ENCODE peak calls at places on chromosomes 2 and 18, in eight cellular contexts. L is breast epithelium; P is stimulated activated naive B cell treated with anti-CD40 and anti-IgM and Interleukin-4, amounts not matched to agents 10 μg/mL and 1 μg/mL and 100 μg/mL, for 72 hours; W is A172; O is activated CD4-positive, alpha-beta T cell treated with anti-CD3 and anti-CD28 coated beads, Interleukin-2, amount 50 U/mL, for 1 hour; F is Right ventricle myocardium superior; Q is NCI-H82; R is NCI-H2081. S is an unnamed sample.

GRCh38 chr2:25586726-25587144 is 86.6 kb downstream of the DTNB start:
- DNase-seq in L (no peak), P (no peak), W (no peak), O (no peak), F (no peak), Q (no peak), R (no peak), S (no peak)

GRCh38 chr2:238097988-238098853 is 1.9 kb upstream of the ESPNL start:
- DNase-seq in L (no peak), P (peak; percentile 50), W (peak; percentile 79), O (no peak), F (peak; percentile 75), Q (peak; percentile 90), R (no peak), S (peak; percentile 5)

GRCh38 chr18:407825-408224 is 92.7 kb downstream of the COLEC12 start:
- DNase-seq in L (no peak), P (no peak), W (no peak), O (no peak), F (no peak), Q (no peak), R (no peak), S (no peak)

GRCh38 chr2:182584462-182584861 is 131.6 kb upstream of the DNAJC10 start:
- DNase-seq in L (no peak), P (no peak), W (no peak), O (no peak), F (peak; percentile 80), Q (no peak), R (no peak), S (no peak)

GRCh38 chr2:53848062-53848461 is 11.7 kb downstream of the GPR75 start:
- DNase-seq in L (no peak), P (no peak), W (no peak), O (no peak), F (no peak), Q (no peak), R (no peak), S (no peak)

GRCh38 chr2:217975626-217976025 is 27.2 kb downstream of the TNS1 start:
- DNase-seq in L (no peak), P (no peak), W (no peak), O (no peak), F (no peak), Q (no peak), R (no peak), S (no peak)

GRCh38 chr2:46862430-46862829 is 53.2 kb downstream of the MCFD2 start:
- DNase-seq in L (no peak), P (no peak), W (peak; percentile 65), O (no peak), F (no peak), Q (peak; percentile 9), R (no peak), S (no peak)

GRCh38 chr2:105396254-105397024 is 2.4 kb downstream of the FHL2 start:
- DNase-seq in L (peak; percentile 80), P (no peak), W (peak; percentile 95), O (no peak), F (no peak), Q (no peak), R (no peak), S (no peak)

GRCh38 chr18:45567123-45567522 is 48.2 kb upstream of the SLC14A2 start:
- DNase-seq in L (no peak), P (no peak), W (no peak), O (no peak), F (peak; percentile 57), Q (no peak), R (no peak), S (no peak)

GRCh38 chr2:47046271-47046670 is 108.8 kb downstream of the STPG4 start:
- DNase-seq in L (no peak), P (no peak), W (no peak), O (no peak), F (no peak), Q (no peak), R (peak; percentile 68), S (no peak)

GRCh38 chr2:215830313-215830712 is 183.0 kb downstream of the MREG start:
- DNase-seq in L (no peak), P (no peak), W (peak; percentile 87), O (no peak), F (peak; percentile 46), Q (peak; percentile 27), R (no peak), S (no peak)

GRCh38 chr2:239465017-239466001 is 64.5 kb upstream of the HDAC4 start:
- DNase-seq in L (peak; percentile 54), P (no peak), W (peak; percentile 93), O (no peak), F (peak; percentile 85), Q (no peak), R (no peak), S (no peak)

GRCh38 chr2:199309411-199309810 is 148.3 kb downstream of the SATB2 start:
- DNase-seq in L (no peak), P (no peak), W (no peak), O (no peak), F (no peak), Q (no peak), R (peak; percentile 69), S (no peak)

GRCh38 chr2:38697116-38697840 is 31.4 kb downstream of the GALM start:
- DNase-seq in L (peak; percentile 36), P (no peak), W (no peak), O (peak; percentile 50), F (no peak), Q (no peak), R (no peak), S (peak; percentile 22)

GRCh38 chr2:62292190-62292589 is 96.3 kb downstream of the B3GNT2 start:
- DNase-seq in L (peak; percentile 59), P (no peak), W (peak; percentile 46), O (no peak), F (no peak), Q (peak; percentile 12), R (no peak), S (no peak)

S was measured in naive thymus-derived CD8-positive, alpha-beta T cell.